ENCODE peak calls at places on chromosomes 11 and 22, in four cellular contexts. N, Y, J and G are unnamed samples.

GRCh38 chr11:83571301-83571700 is 285.1 kb upstream of the CCDC90B start:
- DNase-seq in N (no peak), Y (no peak), J (no peak), G (no peak)

GRCh38 chr11:86688398-86689179 is 16.2 kb upstream of the ME3 start:
- DNase-seq in N (no peak), Y (no peak), J (peak; percentile 62), G (no peak)

GRCh38 chr11:111426615-111427014 is 47.5 kb upstream of the POU2AF1 start:
- DNase-seq in N (no peak), Y (no peak), J (no peak), G (no peak)

GRCh38 chr11:128772814-128773213 is 78.9 kb downstream of the FLI1 start:
- DNase-seq in N (no peak), Y (no peak), J (peak; percentile 63), G (no peak)

GRCh38 chr11:6505577-6506240 is 8.6 kb downstream of the DNHD1 start:
- DNase-seq in N (no peak), Y (no peak), J (peak; percentile 12), G (peak; percentile 27)

GRCh38 chr22:23305922-23306374 is 125.6 kb downstream of the BCR start:
- DNase-seq in N (peak; percentile 43), Y (no peak), J (no peak), G (no peak)

GRCh38 chr22:44450503-44450902 is 47.5 kb downstream of the RTL6 start:
- DNase-seq in N (no peak), Y (no peak), J (no peak), G (no peak)

GRCh38 chr11:80698646-80699045 is 1257.8 kb upstream of the TENM4 start:
- DNase-seq in N (no peak), Y (no peak), J (no peak), G (no peak)

GRCh38 chr22:31291716-31292644 is at the start of gene PIK3IP1:
- DNase-seq in N (peak; percentile 58), Y (peak; percentile 76), J (peak; percentile 93), G (peak; percentile 82)

GRCh38 chr22:24305260-24305692 is 34.6 kb downstream of the SPECC1L start:
- DNase-seq in N (no peak), Y (no peak), J (peak; percentile 47), G (no peak)

GRCh38 chr11:60870276-60870675 is 2.9 kb downstream of the ZP1 start:
- DNase-seq in N (no peak), Y (no peak), J (no peak), G (no peak)

GRCh38 chr11:10498426-10499250 is 42.3 kb downstream of the RNF141 start:
- DNase-seq in N (no peak), Y (no peak), J (no peak), G (no peak)

GRCh38 chr11:112318193-112318592 is 57.5 kb upstream of the PLET1 start:
- DNase-seq in N (no peak), Y (no peak), J (no peak), G (no peak)

DNA sequence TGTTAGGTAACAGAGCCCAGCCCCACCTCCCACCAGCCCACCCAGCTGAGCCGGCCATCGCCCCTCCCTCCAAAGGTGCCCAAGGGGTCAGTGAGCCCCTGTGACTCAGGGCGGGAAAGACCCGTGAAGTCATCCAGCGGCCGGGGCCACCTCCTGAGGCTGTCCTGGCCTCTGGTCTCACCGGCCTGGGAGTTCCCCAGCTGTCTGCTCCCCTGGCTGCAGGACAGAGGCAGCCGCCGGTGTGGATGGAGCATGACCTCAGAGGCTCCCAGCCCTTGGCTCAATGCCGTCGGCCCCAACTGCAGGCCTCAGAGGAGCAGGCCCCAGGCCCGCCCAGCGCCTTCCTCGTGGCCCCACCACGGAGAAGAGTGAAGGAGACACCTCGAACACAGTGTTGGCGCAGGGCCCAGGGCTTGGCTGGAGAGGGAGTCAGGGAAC is 28.7 kb downstream of the RPL3 start:
- DNase-seq in N (no peak), Y (no peak), J (no peak), G (no peak)
- TF ChIP-seq CTCF in N (no peak), Y (no peak), J (no peak), G (no peak)

GRCh38 chr11:119880873-119881272 is 151.9 kb upstream of the NECTIN1 start:
- DNase-seq in N (no peak), Y (no peak), J (no peak), G (no peak)

GRCh38 chr11:119876841-119877240 is 147.8 kb upstream of the NECTIN1 start:
- DNase-seq in N (no peak), Y (no peak), J (no peak), G (no peak)

GRCh38 chr11:119875841-119876600 is 147.0 kb upstream of the NECTIN1 start:
- DNase-seq in N (no peak), Y (no peak), J (no peak), G (no peak)

GRCh38 chr11:119880143-119880542 is 151.1 kb upstream of the NECTIN1 start:
- DNase-seq in N (no peak), Y (no peak), J (no peak), G (no peak)

GRCh38 chr11:119878990-119879389 is 150.0 kb upstream of the NECTIN1 start:
- DNase-seq in N (no peak), Y (no peak), J (no peak), G (no peak)
- TF ChIP-seq CTCF in N (no peak), Y (no peak), J (no peak), G (no peak)

GRCh38 chr11:107018902-107019493 is 722 bp upstream of the GUCY1A2 start:
- DNase-seq in N (no peak), Y (peak; percentile 58), J (peak; percentile 12), G (peak; percentile 73)

GRCh38 chr11:107018274-107018901 is at the start of gene GUCY1A2:
- DNase-seq in N (no peak), Y (peak; percentile 28), J (no peak), G (no peak)

GRCh38 chr11:107014871-107015270 is 3.4 kb downstream of the GUCY1A2 start:
- DNase-seq in N (no peak), Y (no peak), J (no peak), G (no peak)

GRCh38 chr11:107017104-107017432 is 1.2 kb downstream of the GUCY1A2 start:
- DNase-seq in N (no peak), Y (no peak), J (no peak), G (peak; percentile 8)

DNA sequence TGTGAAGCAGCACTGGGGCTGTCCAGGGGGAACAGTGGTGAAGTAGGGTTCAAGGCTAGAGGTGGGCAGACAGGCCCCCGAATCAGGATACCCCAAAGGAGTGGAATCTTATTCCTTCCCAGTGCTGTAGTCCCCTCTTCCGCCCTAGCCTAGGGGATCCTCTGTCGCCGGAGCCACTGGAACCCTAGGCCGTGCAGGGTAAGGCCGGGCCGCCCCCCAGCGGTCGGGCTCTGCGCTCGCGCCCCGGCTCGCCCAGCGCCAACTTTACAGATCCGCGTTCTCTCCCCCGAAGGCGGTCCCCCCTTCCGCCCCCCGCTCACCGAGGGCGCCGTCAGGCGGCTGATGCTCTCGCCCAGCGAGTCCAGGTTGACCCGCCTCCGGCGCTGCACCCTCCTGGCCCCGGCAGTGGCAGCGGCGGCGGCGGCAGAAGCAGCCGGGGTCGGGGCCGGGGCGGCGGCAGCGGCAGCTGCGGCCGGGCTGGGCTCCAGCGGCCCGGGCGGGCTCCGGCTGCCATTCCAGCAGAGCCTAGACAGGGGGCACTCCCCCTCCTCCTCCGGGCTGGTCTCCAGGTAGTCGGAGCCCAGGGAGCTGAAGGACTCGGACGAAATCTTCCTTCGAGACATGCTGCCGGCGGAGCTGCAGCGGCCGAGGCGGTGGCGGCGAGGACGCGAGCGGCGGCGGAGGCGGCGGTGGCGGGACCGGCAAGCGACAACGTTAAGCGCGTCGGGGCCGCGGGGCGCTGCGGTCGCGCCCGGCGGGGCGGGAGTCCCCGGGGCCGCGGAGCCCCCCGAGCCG is 646 bp downstream of the GUCY1A2 start:
- DNase-seq in N (no peak), Y (peak; percentile 64), J (peak; percentile 22), G (peak; percentile 73)
- TF ChIP-seq CTCF in N (no peak), Y (peak; percentile 76), J (peak; percentile 55), G (peak; percentile 22)

GRCh38 chr11:17766590-17766989 is 32.0 kb downstream of the KCNC1 start:
- DNase-seq in N (no peak), Y (no peak), J (no peak), G (no peak)
- TF ChIP-seq CTCF in N (no peak), Y (no peak), J (no peak), G (peak; percentile 9)

DNA sequence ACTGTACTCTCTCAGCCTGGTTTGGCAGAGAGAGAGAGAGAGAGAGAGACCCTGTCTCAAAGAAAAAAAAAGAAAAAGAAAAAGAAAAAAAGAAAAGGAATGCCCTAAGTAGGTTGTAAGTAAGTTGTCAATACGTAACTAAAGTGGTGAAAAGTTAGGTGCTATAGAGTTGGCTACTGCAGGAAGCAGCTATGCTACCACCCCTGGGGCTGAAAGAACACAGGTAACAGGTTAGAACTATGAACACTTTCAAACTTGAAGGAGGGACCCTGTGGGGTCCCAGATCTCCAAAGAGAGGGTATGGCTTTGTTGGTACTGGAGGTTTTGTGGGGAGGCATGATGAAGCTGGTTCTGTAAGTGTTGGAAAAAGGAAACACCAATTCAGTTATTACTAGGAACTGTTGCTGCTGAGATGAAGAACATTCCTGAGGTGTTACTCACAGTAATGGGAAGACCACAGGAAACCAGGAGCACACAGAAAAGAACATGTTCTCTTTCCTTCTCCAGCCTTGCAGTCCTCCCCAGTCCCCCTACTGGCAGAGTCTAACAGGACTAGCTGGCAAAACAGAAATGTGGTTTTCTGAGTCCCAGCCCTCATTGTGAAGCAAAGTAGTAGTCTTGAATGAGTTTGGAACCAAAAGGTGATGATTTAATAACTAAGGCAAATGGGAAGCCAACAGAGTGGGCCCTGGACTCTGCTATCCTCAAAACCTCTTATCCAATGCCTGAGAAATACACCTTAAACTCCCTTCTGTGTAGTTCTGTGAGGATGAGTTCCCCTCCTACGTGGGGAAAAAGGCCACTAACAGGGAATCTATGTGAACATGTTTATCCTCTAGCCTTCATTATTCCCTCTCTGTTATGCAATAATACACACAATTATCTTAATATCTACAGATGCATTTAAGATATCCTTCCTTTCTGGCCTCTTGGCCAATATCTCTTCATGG is 427.0 kb upstream of the DDI1 start:
- DNase-seq in N (no peak), Y (no peak), J (no peak), G (no peak)
- TF ChIP-seq CTCF in N (peak; percentile 16), Y (peak; percentile 49), J (no peak), G (peak; percentile 5)

GRCh38 chr11:93131709-93132108 is 66.1 kb downstream of the SLC36A4 start:
- DNase-seq in N (no peak), Y (no peak), J (no peak), G (no peak)
- TF ChIP-seq CTCF in N (no peak), Y (peak; percentile 28), J (no peak), G (no peak)

DNA sequence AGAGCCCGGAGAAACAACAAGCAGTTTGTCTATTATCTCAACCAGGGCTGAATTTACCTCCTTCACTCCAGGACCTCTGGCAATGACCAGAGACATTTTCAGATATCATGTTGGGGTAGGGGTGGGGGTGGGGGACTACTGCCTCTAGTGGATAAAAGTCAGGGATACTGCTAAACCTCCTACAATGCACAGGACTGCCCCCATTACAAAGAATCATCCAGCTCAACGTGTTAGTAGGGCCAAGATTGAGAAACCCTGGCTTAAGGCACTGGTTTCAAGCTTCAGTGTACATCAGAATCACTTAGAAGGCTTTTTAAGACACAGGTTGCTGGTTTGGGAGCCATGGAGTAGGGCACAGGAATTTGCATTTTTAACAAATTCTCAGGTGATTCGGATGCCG is 124.0 kb downstream of the APIP start:
- DNase-seq in N (no peak), Y (no peak), J (no peak), G (no peak)
- TF ChIP-seq CTCF in N (no peak), Y (peak; percentile 31), J (no peak), G (no peak)

GRCh38 chr11:102279641-102280170 is 37.6 kb upstream of the BIRC3 start:
- DNase-seq in N (no peak), Y (no peak), J (peak; percentile 45), G (peak; percentile 69)
- TF ChIP-seq CTCF in N (no peak), Y (peak; percentile 38), J (peak; percentile 12), G (no peak)

GRCh38 chr22:48719978-48720661 is 1107.6 kb downstream of the BRD1 start:
- DNase-seq in N (no peak), Y (no peak), J (peak; percentile 8), G (no peak)
- TF ChIP-seq CTCF in N (no peak), Y (peak; percentile 54), J (peak; percentile 39), G (no peak)

GRCh38 chr11:12083380-12083779 is 27.0 kb upstream of the MICAL2 start:
- DNase-seq in N (no peak), Y (no peak), J (peak; percentile 54), G (no peak)
- TF ChIP-seq CTCF in N (no peak), Y (peak; percentile 19), J (no peak), G (no peak)